ENCODE peak calls at places on chromosomes 5 and 9, in four cellular contexts. One of them, this sample, is unnamed. For H3K9me3, the result is how much of the 10 kb centered on the place peaks cover.

GRCh38 chr9:36036253-36036779 is 397 bp upstream of the RECK start:
- DNase-seq in IMR-90: no peak
- DNase-seq in left ventricle myocardium inferior: no peak
- DNase-seq in adrenal gland: no peak
- DNase-seq in this sample: no peak

GRCh38 chr5:106454651-106455415 is 1215.9 kb downstream of the EFNA5 start:
- DNase-seq in IMR-90: peak
- DNase-seq in left ventricle myocardium inferior: no peak
- DNase-seq in adrenal gland: no peak
- DNase-seq in this sample: no peak

GRCh38 chr9:95857122-95857521 is 18.4 kb upstream of the ERCC6L2 start:
- DNase-seq in adrenal gland: no peak
- DNase-seq in IMR-90: peak
- DNase-seq in left ventricle myocardium inferior: no peak
- DNase-seq in this sample: no peak

GRCh38 chr9:4614627-4615026 is 47.5 kb upstream of the PLPP6 start:
- DNase-seq in IMR-90: no peak
- DNase-seq in adrenal gland: no peak
- DNase-seq in left ventricle myocardium inferior: no peak
- DNase-seq in this sample: no peak

GRCh38 chr9:130931508-130932150 is 7.4 kb downstream of the FIBCD1 start:
- DNase-seq in IMR-90: no peak
- DNase-seq in left ventricle myocardium inferior: no peak
- DNase-seq in adrenal gland: no peak
- DNase-seq in this sample: no peak

GRCh38 chr9:93132946-93133640 is 958 bp downstream of the NINJ1 start:
- DNase-seq in adrenal gland: peak
- DNase-seq in left ventricle myocardium inferior: no peak
- DNase-seq in IMR-90: no peak
- DNase-seq in this sample: peak

GRCh38 chr5:52674815-52675545 is 112.7 kb upstream of the ITGA1 start:
- DNase-seq in adrenal gland: no peak
- DNase-seq in IMR-90: peak
- DNase-seq in left ventricle myocardium inferior: no peak
- DNase-seq in this sample: no peak

GRCh38 chr5:95621839-95622629 is 2.1 kb downstream of the GPR150 start:
- DNase-seq in left ventricle myocardium inferior: no peak
- DNase-seq in adrenal gland: no peak
- DNase-seq in IMR-90: no peak
- DNase-seq in this sample: no peak

GRCh38 chr5:159750226-159750625 is 166.1 kb upstream of the ADRA1B start:
- DNase-seq in IMR-90: no peak
- DNase-seq in left ventricle myocardium inferior: no peak
- DNase-seq in adrenal gland: no peak
- DNase-seq in this sample: no peak

GRCh38 chr5:123951204-123951977 is 439.4 kb downstream of the CSNK1G3 start:
- DNase-seq in IMR-90: peak
- DNase-seq in left ventricle myocardium inferior: no peak
- DNase-seq in adrenal gland: no peak
- DNase-seq in this sample: no peak

GRCh38 chr5:136992796-136993489 is 506.2 kb downstream of the SPOCK1 start:
- DNase-seq in IMR-90: no peak
- DNase-seq in left ventricle myocardium inferior: no peak
- DNase-seq in adrenal gland: no peak
- DNase-seq in this sample: no peak

GRCh38 chr5:124088289-124089064 is 576.5 kb downstream of the CSNK1G3 start:
- DNase-seq in adrenal gland: no peak
- DNase-seq in IMR-90: no peak
- DNase-seq in left ventricle myocardium inferior: no peak
- DNase-seq in this sample: no peak

GRCh38 chr9:98191615-98192502 is 578 bp downstream of the CORO2A start:
- DNase-seq in IMR-90: no peak
- DNase-seq in left ventricle myocardium inferior: no peak
- DNase-seq in adrenal gland: no peak
- DNase-seq in this sample: peak

GRCh38 chr9:93012998-93013855 is 45.3 kb upstream of the SUSD3 start:
- DNase-seq in left ventricle myocardium inferior: no peak
- DNase-seq in adrenal gland: peak
- DNase-seq in IMR-90: no peak
- DNase-seq in this sample: no peak

GRCh38 chr5:206406-206805 is 11.5 kb downstream of the CCDC127 start:
- DNase-seq in adrenal gland: peak
- DNase-seq in left ventricle myocardium inferior: no peak
- DNase-seq in IMR-90: peak
- DNase-seq in this sample: no peak

GRCh38 chr5:83265318-83265717 is 188.0 kb downstream of the XRCC4 start:
- DNase-seq in left ventricle myocardium inferior: no peak
- DNase-seq in IMR-90: peak
- DNase-seq in adrenal gland: no peak
- DNase-seq in this sample: no peak

GRCh38 chr9:2764371-2764770 is 47.1 kb downstream of the KCNV2 start:
- DNase-seq in left ventricle myocardium inferior: no peak
- DNase-seq in adrenal gland: peak
- DNase-seq in IMR-90: peak
- DNase-seq in this sample: no peak

GRCh38 chr5:81428866-81429265 is 34.9 kb upstream of the ACOT12 start:
- DNase-seq in left ventricle myocardium inferior: no peak
- DNase-seq in IMR-90: no peak
- DNase-seq in adrenal gland: no peak
- DNase-seq in this sample: no peak

GRCh38 chr9:95007470-95007869 is 281.0 kb downstream of the AOPEP start:
- DNase-seq in left ventricle myocardium inferior: no peak
- DNase-seq in adrenal gland: no peak
- DNase-seq in IMR-90: no peak
- DNase-seq in this sample: no peak

GRCh38 chr9:127780126-127780885 is 1.8 kb upstream of the SH2D3C start:
- DNase-seq in adrenal gland: no peak
- DNase-seq in IMR-90: no peak
- DNase-seq in left ventricle myocardium inferior: no peak
- DNase-seq in this sample: no peak

GRCh38 chr9:116103976-116104820 is 49.4 kb upstream of the PAPPA start:
- DNase-seq in left ventricle myocardium inferior: no peak
- DNase-seq in IMR-90: peak
- DNase-seq in adrenal gland: no peak
- DNase-seq in this sample: no peak
- H3K9me3 ChIP-seq in left ventricle myocardium inferior: under half
- H3K9me3 ChIP-seq in IMR-90: under half
- H3K9me3 ChIP-seq in adrenal gland: under half
- H3K9me3 ChIP-seq in this sample: under half

GRCh38 chr5:112594941-112595340 is 142.7 kb upstream of the APC start:
- DNase-seq in adrenal gland: no peak
- DNase-seq in left ventricle myocardium inferior: no peak
- DNase-seq in IMR-90: no peak
- DNase-seq in this sample: no peak

GRCh38 chr5:112597831-112598230 is 139.9 kb upstream of the APC start:
- DNase-seq in IMR-90: no peak
- DNase-seq in left ventricle myocardium inferior: no peak
- DNase-seq in adrenal gland: no peak
- DNase-seq in this sample: no peak

DNA sequence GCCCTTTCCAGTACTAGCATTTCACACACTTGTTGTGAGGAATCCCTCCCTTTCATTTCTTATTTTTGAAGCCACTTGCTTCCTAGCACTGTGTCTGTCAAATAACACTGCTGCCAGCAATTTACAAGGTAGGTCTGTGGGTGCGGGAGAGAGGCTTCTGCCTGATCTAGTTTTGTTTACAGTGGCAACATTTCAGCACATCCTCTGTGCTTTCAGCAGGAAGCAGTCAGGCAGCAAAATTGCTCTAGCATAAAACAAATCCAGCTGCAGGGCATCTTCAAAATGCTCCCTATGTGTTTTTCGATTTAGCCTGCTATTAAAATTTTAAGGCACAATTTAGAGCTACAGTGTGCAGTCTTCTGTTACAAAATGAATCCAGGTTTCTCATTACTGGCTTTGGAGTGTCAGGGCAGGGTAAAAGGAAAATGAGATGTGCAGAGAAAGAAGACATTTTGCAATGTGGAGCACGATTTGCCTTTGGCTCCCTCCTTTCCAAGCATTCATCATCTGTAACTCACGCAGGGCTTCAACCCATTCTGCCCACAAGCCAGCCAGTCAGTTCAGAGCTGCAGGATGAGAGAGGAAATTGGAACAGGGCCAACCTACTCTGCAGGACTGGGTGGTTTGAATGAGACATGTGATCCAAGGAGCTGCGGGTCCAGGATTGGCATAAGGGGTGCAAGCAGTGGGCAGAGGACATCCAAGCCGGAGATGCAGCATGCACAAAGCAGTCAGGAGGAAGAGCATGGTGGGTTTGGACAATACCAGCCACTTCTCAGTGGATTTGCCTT is 143.4 kb upstream of the APC start:
- DNase-seq in adrenal gland: no peak
- DNase-seq in IMR-90: no peak
- DNase-seq in left ventricle myocardium inferior: no peak
- DNase-seq in this sample: no peak
- H3K4me3 ChIP-seq in adrenal gland: no peak
- H3K4me3 ChIP-seq in IMR-90: no peak
- H3K4me3 ChIP-seq in left ventricle myocardium inferior: no peak
- H3K4me3 ChIP-seq in this sample: no peak

DNA sequence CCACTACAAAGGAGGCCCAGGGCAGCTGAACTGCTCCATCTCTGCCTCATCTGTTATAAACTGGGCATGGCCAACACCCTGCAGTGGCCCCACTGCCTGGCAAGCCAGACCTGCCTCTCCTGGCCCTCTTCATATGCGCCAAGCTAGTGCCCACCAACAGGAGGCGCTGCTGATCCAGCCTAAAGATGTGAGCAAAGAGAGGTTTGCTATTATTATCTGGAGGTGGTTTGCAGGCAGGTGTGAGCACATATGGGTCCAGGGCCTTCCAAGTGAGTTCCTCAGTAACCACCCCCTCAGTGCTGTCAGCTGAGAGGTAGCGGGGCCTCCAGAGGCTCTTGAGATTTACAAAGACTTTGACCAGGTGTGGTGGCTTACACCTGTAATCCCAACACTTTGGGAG is 232.2 kb downstream of the SYK start:
- DNase-seq in IMR-90: no peak
- DNase-seq in adrenal gland: no peak
- DNase-seq in left ventricle myocardium inferior: no peak
- DNase-seq in this sample: peak
- TF ChIP-seq CTCF in IMR-90: peak
- TF ChIP-seq CTCF in adrenal gland: no peak
- TF ChIP-seq CTCF in left ventricle myocardium inferior: peak
- TF ChIP-seq CTCF in this sample: no peak

GRCh38 chr9:113018247-113018646 is 6.3 kb upstream of the ZNF883 start:
- DNase-seq in adrenal gland: no peak
- DNase-seq in left ventricle myocardium inferior: no peak
- DNase-seq in IMR-90: no peak
- DNase-seq in this sample: no peak
- H3K9me3 ChIP-seq in adrenal gland: under half
- H3K9me3 ChIP-seq in left ventricle myocardium inferior: half or more
- H3K9me3 ChIP-seq in IMR-90: under half
- H3K9me3 ChIP-seq in this sample: under half

GRCh38 chr5:150203832-150204587 is 14.1 kb downstream of the SLC6A7 start:
- DNase-seq in IMR-90: no peak
- DNase-seq in left ventricle myocardium inferior: no peak
- DNase-seq in adrenal gland: peak
- DNase-seq in this sample: no peak
- H3K4me3 ChIP-seq in IMR-90: no peak
- H3K4me3 ChIP-seq in left ventricle myocardium inferior: no peak
- H3K4me3 ChIP-seq in adrenal gland: no peak
- H3K4me3 ChIP-seq in this sample: no peak

GRCh38 chr9:87107072-87107471 is 159.8 kb upstream of the GAS1 start:
- DNase-seq in adrenal gland: no peak
- DNase-seq in IMR-90: peak
- DNase-seq in left ventricle myocardium inferior: no peak
- DNase-seq in this sample: no peak
- TF ChIP-seq CTCF in adrenal gland: no peak
- TF ChIP-seq CTCF in IMR-90: no peak
- TF ChIP-seq CTCF in left ventricle myocardium inferior: no peak
- TF ChIP-seq CTCF in this sample: no peak

DNA sequence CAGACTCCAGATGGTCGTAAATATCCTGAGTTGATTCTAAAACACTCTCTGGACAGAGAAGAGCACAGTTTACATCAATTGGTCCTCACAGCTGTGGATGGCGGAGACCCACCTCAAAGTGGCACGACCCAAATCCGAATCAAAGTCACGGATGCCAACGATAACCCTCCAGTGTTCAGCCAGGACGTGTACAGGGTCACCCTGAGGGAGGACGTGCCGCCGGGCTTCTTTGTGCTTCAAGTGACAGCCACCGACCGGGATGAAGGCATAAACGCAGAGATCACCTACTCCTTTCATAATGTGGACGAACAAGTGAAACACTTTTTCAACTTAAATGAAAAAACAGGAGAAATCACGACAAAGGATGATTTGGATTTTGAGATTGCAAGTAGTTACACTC is 891 bp downstream of the PCDHGB2 start:
- DNase-seq in adrenal gland: no peak
- DNase-seq in left ventricle myocardium inferior: no peak
- DNase-seq in IMR-90: no peak
- DNase-seq in this sample: no peak
- H3K9me3 ChIP-seq in adrenal gland: under half
- H3K9me3 ChIP-seq in left ventricle myocardium inferior: half or more
- H3K9me3 ChIP-seq in IMR-90: half or more
- H3K9me3 ChIP-seq in this sample: under half